ENCODE peak calls at places on chromosomes 6 and 20, in ten cellular contexts. I, C, R, F, H, S, Q, V, W and J are unnamed samples.

GRCh38 chr20:18585134-18585533 is 2.7 kb upstream of the DTD1 start:
- DNase-seq in I (peak), C (no peak), R (peak), F (no peak), H (peak), S (no peak), Q (no peak), V (peak), W (no peak), J (peak)

GRCh38 chr6:149900620-149901443 is 2.9 kb upstream of the RAET1E start:
- DNase-seq in I (no peak), C (no peak), R (no peak), F (no peak), H (no peak), S (peak), Q (no peak), V (no peak), W (no peak), J (no peak)

GRCh38 chr6:30882764-30883475 is 1.4 kb upstream of the DDR1 start:
- DNase-seq in I (no peak), C (no peak), R (no peak), F (no peak), H (peak), S (peak), Q (no peak), V (no peak), W (peak), J (no peak)

GRCh38 chr6:157438611-157439109 is 57.7 kb downstream of the ZDHHC14 start:
- DNase-seq in I (no peak), C (no peak), R (peak), F (no peak), H (no peak), S (no peak), Q (no peak), V (no peak), W (no peak), J (no peak)

GRCh38 chr6:39029156-39030011 is 19.2 kb upstream of the GLP1R start:
- DNase-seq in I (no peak), C (peak), R (peak), F (no peak), H (peak), S (peak), Q (peak), V (peak), W (peak), J (peak)

GRCh38 chr6:119333707-119334295 is 15.8 kb downstream of the MAN1A1 start:
- DNase-seq in I (no peak), C (peak), R (no peak), F (no peak), H (peak), S (peak), Q (no peak), V (peak), W (no peak), J (no peak)

GRCh38 chr6:154962751-154963150 is 32.4 kb upstream of the TIAM2 start:
- DNase-seq in I (peak), C (no peak), R (peak), F (no peak), H (peak), S (peak), Q (no peak), V (no peak), W (no peak), J (no peak)

GRCh38 chr6:72464791-72465691 is 156.8 kb upstream of the KCNQ5 start:
- DNase-seq in I (no peak), C (no peak), R (peak), F (no peak), H (no peak), S (peak), Q (no peak), V (peak), W (peak), J (no peak)

GRCh38 chr20:10513931-10514575 is 78.9 kb downstream of the SLX4IP start:
- DNase-seq in I (peak), C (peak), R (peak), F (no peak), H (no peak), S (no peak), Q (no peak), V (no peak), W (no peak), J (no peak)

GRCh38 chr6:69647726-69648125 is 149.1 kb downstream of the LMBRD1 start:
- DNase-seq in I (no peak), C (no peak), R (no peak), F (no peak), H (no peak), S (no peak), Q (no peak), V (no peak), W (no peak), J (no peak)

GRCh38 chr6:154805288-154805911 is 72.2 kb downstream of the SCAF8 start:
- DNase-seq in I (no peak), C (peak), R (peak), F (no peak), H (peak), S (peak), Q (no peak), V (peak), W (no peak), J (no peak)

GRCh38 chr6:77650098-77650663 is 2.7 kb upstream of the MEI4 start:
- DNase-seq in I (no peak), C (peak), R (peak), F (no peak), H (no peak), S (no peak), Q (no peak), V (peak), W (peak), J (no peak)